ENCODE peak calls at places on chromosomes 12 and 14, in five cellular contexts. T is lower lobe of right lung, O is WERI-Rb-1, C is body of pancreas, I is psoas muscle. V is an unnamed sample.

GRCh38 chr12:111349748-111350520 is 19.0 kb downstream of the PHETA1 start:
- DNase-seq in T (no peak), O (no peak), C (no peak), I (no peak), V (no peak)

GRCh38 chr14:54105898-54106297 is 149.3 kb upstream of the BMP4 start:
- DNase-seq in T (no peak), O (no peak), C (no peak), I (no peak), V (no peak)

GRCh38 chr14:80906946-80907345 is 34.6 kb downstream of the CEP128 start:
- DNase-seq in T (no peak), O (no peak), C (no peak), I (no peak), V (no peak)

GRCh38 chr12:7141351-7142005 is 11.3 kb downstream of the CLSTN3 start:
- DNase-seq in T (no peak), O (no peak), C (no peak), I (no peak), V (no peak)

GRCh38 chr14:91390165-91390778 is 27.3 kb downstream of the CCDC88C start:
- DNase-seq in T (no peak), O (peak; percentile 73), C (no peak), I (no peak), V (no peak)

GRCh38 chr12:128089961-128090360 is 177.0 kb upstream of the TMEM132C start:
- DNase-seq in T (no peak), O (no peak), C (no peak), I (no peak), V (no peak)

GRCh38 chr12:119505001-119505400 is 88.6 kb upstream of the TMEM233 start:
- DNase-seq in T (no peak), O (no peak), C (no peak), I (no peak), V (no peak)

GRCh38 chr12:27193854-27194544 is 50.1 kb upstream of the STK38L start:
- DNase-seq in T (no peak), O (no peak), C (peak; percentile 28), I (no peak), V (peak; percentile 40)

GRCh38 chr12:90280033-90280432 is 571.4 kb upstream of the ATP2B1 start:
- DNase-seq in T (no peak), O (no peak), C (no peak), I (no peak), V (no peak)

GRCh38 chr12:118064608-118065007 is 3.6 kb upstream of the WSB2 start:
- DNase-seq in T (no peak), O (peak; percentile 39), C (no peak), I (no peak), V (no peak)

GRCh38 chr12:57475271-57476161 is 4.2 kb downstream of the ARHGAP9 start:
- DNase-seq in T (no peak), O (no peak), C (peak; percentile 58), I (no peak), V (no peak)

GRCh38 chr14:102544034-102544744 is 34.6 kb upstream of the ANKRD9 start:
- DNase-seq in T (no peak), O (peak; percentile 29), C (no peak), I (no peak), V (no peak)

GRCh38 chr12:129089576-129089975 is 236.3 kb downstream of the GLT1D1 start:
- DNase-seq in T (no peak), O (no peak), C (no peak), I (no peak), V (no peak)

GRCh38 chr12:5230861-5231260 is 187.2 kb downstream of the KCNA5 start:
- DNase-seq in T (no peak), O (no peak), C (no peak), I (no peak), V (no peak)

GRCh38 chr12:119179335-119180021 is 747 bp downstream of the HSPB8 start:
- DNase-seq in T (no peak), O (no peak), C (peak; percentile 73), I (no peak), V (no peak)

GRCh38 chr12:131250028-131250950 is 296.6 kb downstream of the ADGRD1 start:
- DNase-seq in T (peak; percentile 42), O (no peak), C (peak; percentile 27), I (peak; percentile 60), V (no peak)

GRCh38 chr14:70808023-70808401 is 1.3 kb downstream of the MAP3K9 start:
- DNase-seq in T (peak; percentile 61), O (peak; percentile 61), C (peak; percentile 61), I (no peak), V (no peak)

DNA sequence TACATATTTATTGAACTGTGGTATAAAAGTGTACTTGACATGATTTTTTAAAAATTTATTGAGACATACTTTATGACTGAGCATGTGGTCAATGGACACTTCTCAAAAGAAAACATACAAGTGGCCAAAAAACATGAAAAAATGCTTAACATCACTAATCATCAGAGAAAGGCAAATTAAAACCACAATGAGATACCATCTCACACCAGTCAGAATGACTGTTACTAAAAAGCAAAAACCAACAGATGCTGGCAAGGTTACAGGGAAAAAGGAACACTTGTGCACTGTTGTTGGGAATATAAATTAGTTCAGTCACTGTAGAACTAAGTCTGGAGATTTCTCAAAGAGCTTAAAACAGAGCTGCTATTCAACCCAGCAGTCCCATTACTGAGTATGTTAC is 1177.6 kb downstream of the GALC start:
- DNase-seq in T (no peak), O (no peak), C (no peak), I (no peak), V (no peak)
- H3K4me3 ChIP-seq in T (no peak overlapping the region), O (no peak overlapping the region), C (no peak overlapping the region), I (no peak overlapping the region), V (no peak overlapping the region)

GRCh38 chr14:28987516-28987915 is 220.9 kb downstream of the FOXG1 start:
- DNase-seq in T (no peak), O (no peak), C (no peak), I (no peak), V (no peak)

GRCh38 chr14:28982228-28982627 is 215.6 kb downstream of the FOXG1 start:
- DNase-seq in T (no peak), O (no peak), C (no peak), I (no peak), V (no peak)

GRCh38 chr14:28983279-28983678 is 216.7 kb downstream of the FOXG1 start:
- DNase-seq in T (no peak), O (no peak), C (no peak), I (no peak), V (no peak)
- H3K9me3 ChIP-seq in T (no peaks in the 10 kb centered on the region), O (no peaks in the 10 kb centered on the region), C (no peaks in the 10 kb centered on the region), I (no peaks in the 10 kb centered on the region), V (no peaks in the 10 kb centered on the region)

GRCh38 chr12:53324113-53324778 is 2.8 kb upstream of the AAAS start:
- DNase-seq in T (peak; percentile 58), O (peak; percentile 66), C (peak; percentile 24), I (peak; percentile 52), V (no peak)
- H3K4me3 ChIP-seq in T (peak overlapping the region; percentile 79), O (peak overlapping the region; percentile 49), C (no peak overlapping the region), I (peak overlapping the region; percentile 88), V (peak overlapping the region; percentile 94)

GRCh38 chr12:2547273-2548044 is 247.3 kb upstream of the FKBP4 start:
- DNase-seq in T (peak; percentile 61), O (no peak), C (no peak), I (no peak), V (no peak)
- H3K9me3 ChIP-seq in T (no peaks in the 10 kb centered on the region), O (no peaks in the 10 kb centered on the region), C (no peaks in the 10 kb centered on the region), I (no peaks in the 10 kb centered on the region), V (no peaks in the 10 kb centered on the region)

V was measured in thoracic aorta.